ENCODE peak calls at places on chromosome 1, in eight cellular contexts. R, H, E, B, I, V, G and Q are unnamed samples.

GRCh38 chr1:77925536-77925935 is 37.1 kb downstream of the NEXN start:
- DNase-seq in R (peak), H (no peak), E (no peak), B (no peak), I (no peak), V (peak), G (no peak), Q (no peak)

GRCh38 chr1:196650403-196650802 is 1.4 kb upstream of the CFH start:
- DNase-seq in R (no peak), H (no peak), E (no peak), B (no peak), I (no peak), V (no peak), G (no peak), Q (no peak)

GRCh38 chr1:177063648-177064047 is 100.9 kb downstream of the ASTN1 start:
- DNase-seq in R (no peak), H (no peak), E (no peak), B (no peak), I (no peak), V (no peak), G (no peak), Q (no peak)

GRCh38 chr1:203536575-203536974 is 42.6 kb downstream of the OPTC start:
- DNase-seq in R (no peak), H (no peak), E (no peak), B (no peak), I (peak), V (peak), G (no peak), Q (no peak)

GRCh38 chr1:11134352-11135266 is 34.9 kb upstream of the EXOSC10 start:
- DNase-seq in R (no peak), H (peak), E (no peak), B (no peak), I (peak), V (peak), G (peak), Q (no peak)

GRCh38 chr1:109573785-109574184 is 25.4 kb downstream of the GNAI3 start:
- DNase-seq in R (no peak), H (no peak), E (no peak), B (no peak), I (no peak), V (no peak), G (no peak), Q (no peak)

GRCh38 chr1:178551940-178552339 is 39.0 kb downstream of the TEX35 start:
- DNase-seq in R (no peak), H (no peak), E (no peak), B (no peak), I (no peak), V (no peak), G (no peak), Q (no peak)

GRCh38 chr1:206109718-206110117 is 7.5 kb downstream of the AVPR1B start:
- DNase-seq in R (no peak), H (no peak), E (no peak), B (no peak), I (no peak), V (no peak), G (no peak), Q (no peak)

GRCh38 chr1:208681878-208682663 is 437.9 kb upstream of the PLXNA2 start:
- DNase-seq in R (no peak), H (no peak), E (no peak), B (no peak), I (no peak), V (no peak), G (no peak), Q (no peak)

GRCh38 chr1:85314726-85315125 is 38.3 kb upstream of the BCL10 start:
- DNase-seq in R (no peak), H (no peak), E (no peak), B (no peak), I (peak), V (no peak), G (no peak), Q (no peak)

GRCh38 chr1:212713465-212714136 is 14.0 kb upstream of the BATF3 start:
- DNase-seq in R (no peak), H (no peak), E (no peak), B (no peak), I (no peak), V (no peak), G (no peak), Q (no peak)

GRCh38 chr1:162774007-162774406 is 16.5 kb upstream of the HSD17B7 start:
- DNase-seq in R (no peak), H (no peak), E (no peak), B (no peak), I (no peak), V (no peak), G (no peak), Q (no peak)

DNA sequence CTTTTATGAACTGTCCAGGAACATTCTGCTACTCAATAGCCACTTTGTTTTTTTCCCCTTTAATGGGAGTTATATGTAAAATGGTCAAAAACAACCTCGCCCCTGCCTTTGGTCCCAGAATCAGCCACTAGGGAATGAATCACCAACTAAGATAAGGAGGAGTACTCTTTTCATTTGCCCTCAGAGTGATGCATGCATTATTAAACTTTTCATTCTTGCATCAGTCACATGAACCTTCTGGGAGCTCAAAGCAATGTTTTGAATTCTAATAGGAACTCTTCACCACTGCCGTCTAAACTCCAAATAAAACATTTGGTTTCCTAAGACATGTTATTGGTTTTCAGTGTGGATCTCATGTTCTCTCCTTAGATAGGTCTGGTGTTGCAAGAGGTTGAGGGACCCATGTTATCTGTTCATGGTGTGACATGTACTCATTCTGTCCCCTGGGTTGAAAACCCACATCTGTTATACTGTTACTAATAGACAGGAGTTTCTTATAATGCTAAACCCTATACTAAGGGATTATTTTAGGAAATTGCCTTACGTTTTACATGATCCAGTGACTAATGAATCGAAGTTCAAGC is 17.8 kb upstream of the HSD17B7 start:
- DNase-seq in R (no peak), H (no peak), E (no peak), B (no peak), I (peak), V (peak), G (no peak), Q (no peak)
- TF ChIP-seq CTCF in R (no peak), H (no peak), E (no peak), B (no peak), I (no peak), V (peak), G (no peak), Q (no peak)

GRCh38 chr1:199612976-199613774 is 414.3 kb upstream of the NR5A2 start:
- DNase-seq in R (peak), H (no peak), E (no peak), B (no peak), I (peak), V (no peak), G (no peak), Q (no peak)

DNA sequence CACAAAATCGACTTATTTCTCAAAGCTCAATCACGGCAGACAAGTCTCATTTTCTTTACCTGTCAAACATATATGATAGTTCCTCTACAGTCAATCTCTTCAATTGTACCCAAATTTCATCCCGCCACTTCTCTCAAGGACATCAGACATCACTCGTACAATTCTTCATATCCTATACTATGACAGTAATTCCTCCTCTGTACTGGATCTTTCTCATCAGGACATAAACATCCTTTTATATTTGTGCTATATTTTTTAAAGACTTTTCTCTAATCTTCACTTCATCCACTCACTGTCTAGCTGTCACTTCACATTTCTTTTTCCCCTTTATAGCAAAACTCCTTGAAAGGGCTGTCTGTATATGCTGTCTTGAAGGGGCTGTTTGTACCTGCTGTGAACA is 419.1 kb upstream of the NR5A2 start:
- DNase-seq in R (no peak), H (no peak), E (no peak), B (no peak), I (no peak), V (no peak), G (no peak), Q (no peak)
- TF ChIP-seq CTCF in R (no peak), H (no peak), E (no peak), B (no peak), I (no peak), V (no peak), G (no peak), Q (no peak)

GRCh38 chr1:24251501-24251900 is 64.4 kb upstream of the IFNLR1 start:
- DNase-seq in R (no peak), H (no peak), E (no peak), B (no peak), I (no peak), V (no peak), G (no peak), Q (no peak)

GRCh38 chr1:24254783-24255182 is 64.4 kb upstream of the GRHL3 start:
- DNase-seq in R (no peak), H (no peak), E (no peak), B (no peak), I (no peak), V (no peak), G (no peak), Q (no peak)

GRCh38 chr1:24255226-24255625 is 63.9 kb upstream of the GRHL3 start:
- DNase-seq in R (no peak), H (no peak), E (no peak), B (no peak), I (no peak), V (no peak), G (no peak), Q (no peak)

GRCh38 chr1:24252185-24252584 is 65.1 kb upstream of the IFNLR1 start:
- DNase-seq in R (no peak), H (no peak), E (no peak), B (no peak), I (no peak), V (no peak), G (no peak), Q (no peak)

DNA sequence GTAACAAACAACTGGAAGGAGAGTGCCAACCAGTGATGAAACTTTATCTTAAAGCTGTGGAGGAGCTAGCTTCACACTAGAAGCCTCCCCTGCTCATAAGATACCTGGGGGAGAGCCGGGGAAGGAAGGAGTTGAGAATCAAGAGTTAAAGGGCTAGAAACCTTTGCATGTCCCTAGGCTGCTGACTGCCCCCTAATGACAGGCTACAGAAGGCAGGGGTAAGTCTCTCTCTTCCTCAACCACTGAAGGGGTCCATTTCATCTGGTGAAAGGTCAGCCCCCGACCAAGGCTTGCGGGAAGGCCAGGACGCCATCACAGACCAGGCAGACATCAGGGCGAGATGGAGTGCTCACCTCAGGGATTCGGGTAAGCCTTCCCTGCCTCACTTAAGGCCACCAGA is 65.6 kb upstream of the GRHL3 start:
- DNase-seq in R (no peak), H (no peak), E (no peak), B (no peak), I (no peak), V (no peak), G (no peak), Q (no peak)
- TF ChIP-seq CTCF in R (no peak), H (no peak), E (peak), B (no peak), I (no peak), V (no peak), G (peak), Q (no peak)

GRCh38 chr1:7346600-7347570 is 424.2 kb upstream of the VAMP3 start:
- DNase-seq in R (no peak), H (no peak), E (no peak), B (no peak), I (no peak), V (no peak), G (no peak), Q (no peak)
- TF ChIP-seq CTCF in R (no peak), H (no peak), E (no peak), B (no peak), I (no peak), V (no peak), G (no peak), Q (no peak)

GRCh38 chr1:116852910-116853309 is 56.8 kb upstream of the PTGFRN start:
- DNase-seq in R (no peak), H (no peak), E (no peak), B (no peak), I (peak), V (no peak), G (no peak), Q (no peak)

GRCh38 chr1:116855220-116855619 is 54.5 kb upstream of the PTGFRN start:
- DNase-seq in R (peak), H (no peak), E (no peak), B (no peak), I (no peak), V (no peak), G (no peak), Q (no peak)

GRCh38 chr1:116855788-116856187 is 53.9 kb upstream of the PTGFRN start:
- DNase-seq in R (peak), H (no peak), E (no peak), B (no peak), I (peak), V (peak), G (peak), Q (no peak)

GRCh38 chr1:116853680-116854191 is 56.0 kb upstream of the PTGFRN start:
- DNase-seq in R (peak), H (peak), E (no peak), B (no peak), I (peak), V (peak), G (peak), Q (no peak)

GRCh38 chr1:116854294-116854693 is 55.4 kb upstream of the PTGFRN start:
- DNase-seq in R (no peak), H (no peak), E (no peak), B (no peak), I (no peak), V (no peak), G (no peak), Q (no peak)
- TF ChIP-seq CTCF in R (no peak), H (peak), E (no peak), B (no peak), I (no peak), V (no peak), G (peak), Q (no peak)

DNA sequence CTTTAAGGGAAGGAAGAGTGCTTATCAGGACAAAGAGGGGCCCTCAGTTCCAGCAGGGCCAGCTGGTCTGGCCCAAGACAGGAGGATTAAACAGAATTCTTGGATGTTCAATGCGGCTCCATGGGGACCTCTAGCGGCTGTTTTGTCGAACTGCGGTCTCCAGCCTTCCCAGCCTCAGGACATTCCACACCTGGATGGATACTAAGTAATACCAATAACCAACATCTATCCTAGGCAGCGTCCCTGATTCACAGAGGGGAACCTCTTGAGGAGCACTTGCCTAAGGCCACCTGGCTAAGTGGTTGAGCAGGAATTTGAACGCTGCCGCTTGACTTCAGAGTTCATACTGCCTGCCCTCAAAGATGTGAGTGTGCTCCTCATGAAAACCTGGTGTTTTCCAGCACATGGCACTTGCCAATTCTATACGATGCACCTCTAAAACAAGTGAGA is 15.5 kb upstream of the CD247 start:
- DNase-seq in R (peak), H (peak), E (peak), B (peak), I (peak), V (peak), G (peak), Q (peak)
- TF ChIP-seq CTCF in R (peak), H (peak), E (peak), B (peak), I (peak), V (peak), G (peak), Q (peak)

GRCh38 chr1:161128591-161129420 is 3.7 kb downstream of the DEDD start:
- DNase-seq in R (no peak), H (no peak), E (no peak), B (no peak), I (no peak), V (no peak), G (no peak), Q (no peak)

GRCh38 chr1:161133220-161133740 is 813 bp upstream of the DEDD start:
- DNase-seq in R (no peak), H (no peak), E (no peak), B (no peak), I (no peak), V (no peak), G (no peak), Q (no peak)

GRCh38 chr1:161130266-161130665 is 2.2 kb downstream of the DEDD start:
- DNase-seq in R (no peak), H (no peak), E (no peak), B (no peak), I (no peak), V (no peak), G (no peak), Q (no peak)

GRCh38 chr1:161131721-161132409 is 602 bp downstream of the DEDD start:
- DNase-seq in R (no peak), H (no peak), E (peak), B (no peak), I (no peak), V (peak), G (peak), Q (no peak)

GRCh38 chr1:161132410-161133219 is at the start of gene DEDD:
- DNase-seq in R (peak), H (peak), E (peak), B (peak), I (peak), V (peak), G (peak), Q (peak)
- TF ChIP-seq CTCF in R (no peak), H (peak), E (no peak), B (no peak), I (no peak), V (no peak), G (peak), Q (no peak)

GRCh38 chr1:198275598-198275997 is 118.8 kb downstream of the NEK7 start:
- DNase-seq in R (no peak), H (no peak), E (no peak), B (no peak), I (no peak), V (no peak), G (no peak), Q (no peak)
- TF ChIP-seq CTCF in R (no peak), H (no peak), E (no peak), B (no peak), I (no peak), V (no peak), G (peak), Q (no peak)